ENCODE peak calls at places on chromosome 10, in five cellular contexts. P is endodermal cell, N is AG04449, K is SHP77, L is NCI-H2029. Z is an unnamed sample.

GRCh38 chr10:51095444-51095843 is 21.2 kb downstream of the PRKG1 start:
- DNase-seq in P (no peak), N (no peak), K (no peak), L (no peak), Z (no peak)

GRCh38 chr10:91613411-91614253 is 19.2 kb downstream of the PPP1R3C start:
- DNase-seq in P (no peak), N (peak; percentile 96), K (no peak), L (no peak), Z (peak; percentile 40)

GRCh38 chr10:118007773-118008172 is 39.0 kb downstream of the RAB11FIP2 start:
- DNase-seq in P (no peak), N (no peak), K (no peak), L (no peak), Z (no peak)

GRCh38 chr10:24603333-24603732 is 120.4 kb downstream of the ARHGAP21 start:
- DNase-seq in P (no peak), N (no peak), K (no peak), L (no peak), Z (no peak)

GRCh38 chr10:71684356-71685173 is 35.0 kb downstream of the C10orf105 start:
- DNase-seq in P (peak; percentile 67), N (no peak), K (no peak), L (no peak), Z (no peak)

GRCh38 chr10:129448539-129448938 is 18.5 kb upstream of the MGMT start:
- DNase-seq in P (no peak), N (no peak), K (no peak), L (no peak), Z (no peak)

GRCh38 chr10:11167233-11167979 is 149.7 kb downstream of the CELF2 start:
- DNase-seq in P (no peak), N (no peak), K (no peak), L (no peak), Z (no peak)

GRCh38 chr10:116866987-116867595 is 17.8 kb downstream of the ENO4 start:
- DNase-seq in P (no peak), N (no peak), K (no peak), L (no peak), Z (no peak)

GRCh38 chr10:52187521-52188258 is 126.4 kb upstream of the DKK1 start:
- DNase-seq in P (no peak), N (no peak), K (no peak), L (no peak), Z (no peak)

GRCh38 chr10:110724937-110725336 is 80.8 kb downstream of the RBM20 start:
- DNase-seq in P (no peak), N (no peak), K (no peak), L (no peak), Z (no peak)

GRCh38 chr10:80413152-80413996 is 5.0 kb downstream of the PRXL2A start:
- DNase-seq in P (no peak), N (peak; percentile 19), K (no peak), L (no peak), Z (no peak)

GRCh38 chr10:97234403-97234802 is 48.6 kb upstream of the SLIT1 start:
- DNase-seq in P (no peak), N (no peak), K (peak; percentile 1), L (no peak), Z (peak; percentile 28)

GRCh38 chr10:95214793-95215192 is 20.8 kb downstream of the ACSM6 start:
- DNase-seq in P (no peak), N (no peak), K (no peak), L (peak; percentile 1), Z (peak; percentile 37)

GRCh38 chr10:63478564-63478963 is 12.8 kb upstream of the JMJD1C start:
- DNase-seq in P (peak; percentile 84), N (no peak), K (no peak), L (no peak), Z (no peak)

GRCh38 chr10:70145666-70146488 is 623 bp downstream of the TYSND1 start:
- DNase-seq in P (peak; percentile 87), N (no peak), K (peak; percentile 20), L (peak; percentile 27), Z (no peak)

GRCh38 chr10:8889538-8889937 is 835.0 kb downstream of the GATA3 start:
- DNase-seq in P (no peak), N (no peak), K (no peak), L (no peak), Z (no peak)

GRCh38 chr10:117367718-117368117 is 7.5 kb downstream of the PDZD8 start:
- DNase-seq in P (no peak), N (no peak), K (no peak), L (no peak), Z (no peak)

GRCh38 chr10:81502677-81503359 is 372.2 kb upstream of the NRG3 start:
- DNase-seq in P (no peak), N (no peak), K (no peak), L (no peak), Z (no peak)

GRCh38 chr10:91220954-91221696 is 662 bp downstream of the PCGF5 start:
- DNase-seq in P (no peak), N (no peak), K (no peak), L (no peak), Z (no peak)

GRCh38 chr10:24242562-24242961 is 33.6 kb downstream of the KIAA1217 start:
- DNase-seq in P (no peak), N (no peak), K (no peak), L (no peak), Z (no peak)

GRCh38 chr10:31741473-31741872 is 187.2 kb downstream of the ARHGAP12 start:
- DNase-seq in P (no peak), N (no peak), K (no peak), L (no peak), Z (no peak)

GRCh38 chr10:5293691-5294550 is 70.8 kb upstream of the UCN3 start:
- DNase-seq in P (peak; percentile 99), N (no peak), K (peak; percentile 90), L (peak; percentile 48), Z (peak; percentile 77)

GRCh38 chr10:122239578-122240257 is 31.4 kb upstream of the BTBD16 start:
- DNase-seq in P (no peak), N (no peak), K (no peak), L (no peak), Z (no peak)

GRCh38 chr10:120048358-120048757 is 155.8 kb downstream of the SEC23IP start:
- DNase-seq in P (no peak), N (no peak), K (no peak), L (no peak), Z (no peak)

GRCh38 chr10:14889318-14889717 is 10.7 kb downstream of the SUV39H2 start:
- DNase-seq in P (no peak), N (no peak), K (no peak), L (no peak), Z (no peak)

GRCh38 chr10:45468110-45468509 is 94.1 kb downstream of the ALOX5 start:
- DNase-seq in P (no peak), N (no peak), K (no peak), L (no peak), Z (no peak)

GRCh38 chr10:110865184-110865803 is 6.4 kb upstream of the PDCD4 start:
- DNase-seq in P (no peak), N (no peak), K (no peak), L (no peak), Z (no peak)

GRCh38 chr10:93954299-93954698 is 39.4 kb upstream of the PLCE1 start:
- DNase-seq in P (no peak), N (no peak), K (no peak), L (no peak), Z (no peak)

GRCh38 chr10:60666221-60666620 is 112.1 kb upstream of the CDK1 start:
- DNase-seq in P (no peak), N (no peak), K (no peak), L (no peak), Z (peak; percentile 44)

GRCh38 chr10:129773359-129773990 is 190.6 kb downstream of the EBF3 start:
- DNase-seq in P (peak; percentile 56), N (no peak), K (no peak), L (no peak), Z (no peak)

GRCh38 chr10:112286837-112287818 is 3.9 kb downstream of the TECTB start:
- DNase-seq in P (no peak), N (no peak), K (no peak), L (no peak), Z (peak; percentile 3)

GRCh38 chr10:60480865-60481563 is 91.3 kb upstream of the ANK3 start:
- DNase-seq in P (no peak), N (peak; percentile 65), K (no peak), L (no peak), Z (no peak)

GRCh38 chr10:30432631-30433285 is 1.2 kb upstream of the MAP3K8 start:
- DNase-seq in P (no peak), N (no peak), K (no peak), L (no peak), Z (no peak)

GRCh38 chr10:11009471-11010308 is 8.0 kb upstream of the CELF2 start:
- DNase-seq in P (no peak), N (peak; percentile 4), K (no peak), L (no peak), Z (no peak)

GRCh38 chr10:77692782-77693181 is 55.2 kb upstream of the KCNMA1 start:
- DNase-seq in P (no peak), N (peak; percentile 38), K (no peak), L (no peak), Z (no peak)

Z was measured in DMS153.